ENCODE peak calls at places on chromosome 11, in seven cellular contexts. R is kidney tubule cell, P is tibial artery, X is T-helper 9 cell, E is astrocyte of the spinal cord, J is Daoy, T is Right ventricle myocardium superior. A is an unnamed sample.

GRCh38 chr11:60344146-60344545 is 17.1 kb downstream of the MS4A6E start:
- DNase-seq in T (no peak), J (no peak), X (no peak), E (no peak), R (no peak), P (no peak), A (no peak)

GRCh38 chr11:128341767-128342318 is 245.5 kb downstream of the ETS1 start:
- DNase-seq in J (no peak), R (no peak), T (no peak), X (no peak), E (no peak), P (no peak), A (no peak)

GRCh38 chr11:17416492-17416891 is 28.0 kb upstream of the KCNJ11 start:
- DNase-seq in P (no peak), X (no peak), J (no peak), T (no peak), R (no peak), E (no peak), A (no peak)

GRCh38 chr11:125941241-125941605 is 4.6 kb upstream of the VSIG10L2 start:
- DNase-seq in P (no peak), T (no peak), J (no peak), R (no peak), X (no peak), E (no peak), A (no peak)

GRCh38 chr11:77658213-77659013 is 20.8 kb upstream of the CLNS1A start:
- DNase-seq in R (no peak), E (no peak), X (no peak), T (no peak), J (no peak), P (no peak), A (peak; percentile 49)

GRCh38 chr11:84103096-84103495 is 816.9 kb upstream of the CCDC90B start:
- DNase-seq in J (no peak), P (no peak), T (no peak), E (no peak), X (no peak), R (no peak), A (no peak)

GRCh38 chr11:102971766-102972165 is 16.2 kb upstream of the MMP13 start:
- DNase-seq in T (no peak), J (no peak), X (no peak), E (no peak), P (no peak), R (no peak), A (no peak)

GRCh38 chr11:132312616-132313210 is 942.3 kb downstream of the NTM start:
- DNase-seq in T (no peak), R (peak; percentile 47), J (peak; percentile 58), X (no peak), P (no peak), E (peak; percentile 46), A (peak; percentile 69)

GRCh38 chr11:31001432-31001831 is 368.1 kb downstream of the DCDC1 start:
- DNase-seq in T (no peak), E (no peak), P (no peak), X (no peak), R (no peak), J (no peak), A (no peak)

GRCh38 chr11:65776710-65777141 is 4.0 kb downstream of the AP5B1 start:
- DNase-seq in P (peak; percentile 18), T (no peak), R (peak; percentile 41), X (no peak), E (no peak), J (no peak), A (no peak)

GRCh38 chr11:41306435-41306834 is 153.0 kb downstream of the LRRC4C start:
- DNase-seq in X (no peak), T (no peak), E (peak; percentile 40), R (peak; percentile 83), J (no peak), P (no peak), A (peak; percentile 85)

GRCh38 chr11:59678813-59679165 is 10.0 kb upstream of the PATL1 start:
- DNase-seq in E (no peak), T (no peak), R (no peak), J (no peak), X (no peak), P (no peak), A (no peak)

GRCh38 chr11:125404811-125405481 is 91.1 kb downstream of the FEZ1 start:
- DNase-seq in P (peak; percentile 63), J (peak; percentile 65), R (peak; percentile 31), X (peak; percentile 61), T (peak; percentile 82), E (peak; percentile 32), A (peak; percentile 60)